ENCODE peak calls at places on chromosome 1, in six cellular contexts. One of them, this sample, is unnamed.

GRCh38 chr1:1001631-1002300 is 1.9 kb upstream of the HES4 start:
- DNase-seq in nephron progenitor cell: peak
- DNase-seq in GM20000: peak
- DNase-seq in NCI-H1105: peak
- DNase-seq in stomach: peak
- DNase-seq in MV-4-11: no peak
- DNase-seq in this sample: no peak

GRCh38 chr1:75265792-75266191 is 131.6 kb downstream of the LHX8 start:
- DNase-seq in nephron progenitor cell: no peak
- DNase-seq in GM20000: peak
- DNase-seq in stomach: no peak
- DNase-seq in MV-4-11: peak
- DNase-seq in NCI-H1105: peak
- DNase-seq in this sample: peak

GRCh38 chr1:234107416-234108021 is 203.0 kb downstream of the SLC35F3 start:
- DNase-seq in MV-4-11: no peak
- DNase-seq in nephron progenitor cell: no peak
- DNase-seq in stomach: no peak
- DNase-seq in GM20000: no peak
- DNase-seq in NCI-H1105: no peak
- DNase-seq in this sample: peak

GRCh38 chr1:229059671-229060079 is 211.2 kb upstream of the RAB4A start:
- DNase-seq in NCI-H1105: no peak
- DNase-seq in GM20000: no peak
- DNase-seq in MV-4-11: no peak
- DNase-seq in nephron progenitor cell: no peak
- DNase-seq in stomach: no peak
- DNase-seq in this sample: no peak

GRCh38 chr1:162062542-162063015 is 6.9 kb upstream of the NOS1AP start:
- DNase-seq in nephron progenitor cell: peak
- DNase-seq in stomach: peak
- DNase-seq in GM20000: no peak
- DNase-seq in MV-4-11: no peak
- DNase-seq in NCI-H1105: peak
- DNase-seq in this sample: peak

GRCh38 chr1:4144349-4144971 is 244.4 kb upstream of the C1orf174 start:
- DNase-seq in GM20000: no peak
- DNase-seq in NCI-H1105: no peak
- DNase-seq in nephron progenitor cell: no peak
- DNase-seq in stomach: no peak
- DNase-seq in MV-4-11: no peak
- DNase-seq in this sample: no peak

GRCh38 chr1:171267391-171267790 is 19.1 kb downstream of the FMO1 start:
- DNase-seq in GM20000: no peak
- DNase-seq in stomach: no peak
- DNase-seq in nephron progenitor cell: no peak
- DNase-seq in NCI-H1105: no peak
- DNase-seq in MV-4-11: no peak
- DNase-seq in this sample: no peak

GRCh38 chr1:201939271-201939973 is 6.9 kb downstream of the LMOD1 start:
- DNase-seq in stomach: no peak
- DNase-seq in nephron progenitor cell: no peak
- DNase-seq in GM20000: no peak
- DNase-seq in NCI-H1105: no peak
- DNase-seq in MV-4-11: no peak
- DNase-seq in this sample: no peak

GRCh38 chr1:173332026-173332425 is 124.9 kb upstream of the TNFSF4 start:
- DNase-seq in MV-4-11: peak
- DNase-seq in stomach: no peak
- DNase-seq in GM20000: no peak
- DNase-seq in nephron progenitor cell: no peak
- DNase-seq in NCI-H1105: no peak
- DNase-seq in this sample: no peak

This sample was measured in NCI-H1092 treated with DMSO at 0.1 percent for 48 hours.